ENCODE peak calls at places on chromosomes 16 and 17, in ten cellular contexts. T, S, K, N, F, M, E, L, G and H are unnamed samples.
A peak's percentile ranks its signal among the peaks of the same experiment; 100 is the strongest.

GRCh38 chr17:14922421-14922820 is 342.7 kb downstream of the PMP22 start:
- DNase-seq in G (peak; percentile 60), S (no peak), F (no peak), L (no peak), E (no peak), T (no peak), N (no peak), M (no peak), K (no peak), H (no peak)

GRCh38 chr17:61408151-61409041 is 8.8 kb downstream of the TBX2 start:
- DNase-seq in N (no peak), T (peak; percentile 25), G (peak; percentile 10), F (peak; percentile 55), S (no peak), E (no peak), M (no peak), K (no peak), L (peak; percentile 36), H (no peak)

GRCh38 chr16:64983226-64983625 is 138.6 kb downstream of the CDH11 start:
- DNase-seq in K (no peak), T (no peak), S (no peak), L (no peak), N (no peak), F (no peak), G (no peak), E (no peak), M (no peak), H (no peak)

GRCh38 chr16:30644334-30644830 is 6.4 kb upstream of the PRR14 start:
- DNase-seq in S (no peak), E (no peak), K (no peak), L (no peak), N (no peak), G (no peak), T (no peak), F (no peak), M (no peak), H (no peak)

GRCh38 chr17:41717408-41718286 is 5.5 kb downstream of the GAST start:
- DNase-seq in L (no peak), F (peak; percentile 33), E (no peak), K (no peak), T (no peak), G (no peak), S (no peak), M (peak; percentile 70), N (no peak), H (no peak)

GRCh38 chr16:66889622-66890021 is 9.3 kb downstream of the PDP2 start:
- DNase-seq in L (no peak), K (no peak), T (no peak), M (no peak), E (no peak), G (no peak), S (no peak), N (no peak), F (no peak), H (no peak)

GRCh38 chr16:68473358-68474064 is 25.2 kb upstream of the SMPD3 start:
- DNase-seq in G (no peak), F (no peak), L (no peak), N (no peak), E (peak; percentile 17), M (no peak), K (no peak), T (no peak), S (no peak), H (no peak)

GRCh38 chr16:75462804-75463203 is 1.7 kb downstream of the TMEM170A start:
- DNase-seq in L (no peak), E (no peak), M (no peak), T (no peak), F (no peak), S (no peak), G (no peak), N (no peak), K (no peak), H (no peak)

GRCh38 chr17:21075739-21076085 is 32.9 kb upstream of the USP22 start:
- DNase-seq in G (no peak), T (no peak), E (no peak), L (no peak), F (no peak), S (no peak), M (no peak), K (no peak), N (no peak), H (no peak)

GRCh38 chr17:83189013-83189672 is 109.7 kb downstream of the METRNL start:
- DNase-seq in S (peak; percentile 90), F (no peak), E (no peak), K (peak; percentile 7), T (peak; percentile 3), M (no peak), G (peak; percentile 1), N (no peak), L (peak; percentile 52), H (no peak)

GRCh38 chr17:50521517-50521916 is 11.0 kb upstream of the EPN3 start:
- DNase-seq in G (no peak), T (no peak), F (no peak), M (no peak), N (no peak), L (no peak), S (no peak), E (no peak), K (no peak), H (no peak)

GRCh38 chr17:79508291-79508716 is 102.5 kb downstream of the RBFOX3 start:
- DNase-seq in L (no peak), T (no peak), S (no peak), M (no peak), G (no peak), F (no peak), N (no peak), E (no peak), K (no peak), H (no peak)

GRCh38 chr17:75526555-75527270 is 1.2 kb downstream of the LLGL2 start:
- DNase-seq in S (no peak), G (no peak), M (no peak), K (no peak), F (no peak), E (no peak), L (no peak), T (no peak), N (peak; percentile 42), H (no peak)

GRCh38 chr17:38982858-38983746 is 15.9 kb upstream of the FBXO47 start:
- DNase-seq in E (peak; percentile 19), N (peak; percentile 49), F (peak; percentile 75), T (peak; percentile 54), K (peak; percentile 50), M (peak; percentile 79), L (no peak), G (peak; percentile 41), S (no peak), H (no peak)

GRCh38 chr16:1343428-1344242 is 8.0 kb downstream of the TSR3 start:
- DNase-seq in L (no peak), S (no peak), G (no peak), K (no peak), F (no peak), T (no peak), M (no peak), E (no peak), N (no peak), H (no peak)
- TF ChIP-seq POLR2A in L (no peak), S (no peak), G (no peak), K (no peak), F (no peak), T (no peak), M (no peak), E (no peak), N (no peak), H (no peak)

GRCh38 chr17:7351665-7352558 is at the start of gene KCTD11:
- DNase-seq in S (no peak), F (peak; percentile 88), N (peak; percentile 97), L (peak; percentile 94), T (peak; percentile 90), M (peak; percentile 91), K (peak; percentile 93), E (no peak), G (peak; percentile 93), H (peak; percentile 93)
- H3K4me1 ChIP-seq in S (peaks cover 52% of the 10 kb centered on the region), F (peaks cover 39% of the 10 kb centered on the region), N (peaks cover 77% of the 10 kb centered on the region), L (peaks cover 23% of the 10 kb centered on the region), T (peaks cover 21% of the 10 kb centered on the region), M (peaks cover 52% of the 10 kb centered on the region), K (peaks cover 8% of the 10 kb centered on the region), E (peaks cover 23% of the 10 kb centered on the region), G (peaks cover 66% of the 10 kb centered on the region), H (peaks cover 51% of the 10 kb centered on the region)

GRCh38 chr16:20822451-20823128 is 16.3 kb downstream of the REXO5 start:
- DNase-seq in N (no peak), M (no peak), E (no peak), F (no peak), K (no peak), G (no peak), T (no peak), L (no peak), S (no peak), H (no peak)

GRCh38 chr16:20814761-20815160 is 8.4 kb downstream of the REXO5 start:
- DNase-seq in F (peak; percentile 0), G (no peak), M (no peak), T (no peak), E (no peak), K (no peak), L (no peak), N (no peak), S (no peak), H (no peak)

GRCh38 chr16:20821682-20822081 is 15.4 kb downstream of the REXO5 start:
- DNase-seq in E (no peak), F (no peak), N (no peak), G (no peak), T (no peak), M (no peak), K (no peak), S (no peak), L (no peak), H (no peak)

GRCh38 chr16:20818929-20819585 is 12.7 kb downstream of the REXO5 start:
- DNase-seq in K (no peak), N (no peak), E (no peak), F (no peak), M (no peak), G (no peak), L (no peak), S (no peak), T (no peak), H (no peak)
- H3K4me3 ChIP-seq in K (no peak overlapping the region), N (no peak overlapping the region), E (no peak overlapping the region), F (no peak overlapping the region), M (no peak overlapping the region), G (no peak overlapping the region), L (no peak overlapping the region), S (no peak overlapping the region), T (no peak overlapping the region), H (no peak overlapping the region)

GRCh38 chr17:44005865-44006580 is 1.6 kb downstream of the NAGS start:
- DNase-seq in T (peak; percentile 32), E (no peak), G (peak; percentile 44), S (no peak), L (peak; percentile 48), K (no peak), N (peak; percentile 59), F (no peak), M (peak; percentile 32), H (no peak)

GRCh38 chr17:44004761-44005526 is 522 bp downstream of the NAGS start:
- DNase-seq in N (peak; percentile 36), L (peak; percentile 43), K (peak; percentile 23), G (no peak), F (no peak), S (no peak), E (no peak), T (no peak), M (no peak), H (peak; percentile 70)

GRCh38 chr17:44005527-44005864 is 1.1 kb downstream of the NAGS start:
- DNase-seq in N (no peak), L (no peak), M (no peak), G (no peak), E (no peak), T (no peak), K (no peak), S (no peak), F (no peak), H (no peak)

GRCh38 chr17:44002141-44002848 is 2.1 kb upstream of the NAGS start:
- DNase-seq in K (no peak), G (no peak), N (no peak), M (peak; percentile 36), S (no peak), F (peak; percentile 87), T (no peak), E (no peak), L (no peak), H (no peak)

GRCh38 chr17:44004077-44004760 is at the start of gene NAGS:
- DNase-seq in S (no peak), K (no peak), E (no peak), T (peak; percentile 35), N (no peak), F (no peak), G (no peak), M (no peak), L (peak; percentile 42), H (no peak)
- TF ChIP-seq POLR2A in S (no peak), K (no peak), E (no peak), T (no peak), N (no peak), F (no peak), G (no peak), M (no peak), L (no peak), H (no peak)